ENCODE peak calls at places on chromosomes 12 and 14, in seven cellular contexts. One of them, this sample, is unnamed.

GRCh38 chr14:96362071-96362964 is 823 bp downstream of the ATG2B start:
- DNase-seq in H9: no peak
- DNase-seq in SK-N-SH: peak
- DNase-seq in endothelial cell: no peak
- DNase-seq in A549: peak
- DNase-seq in choroid plexus epithelial cell: peak
- DNase-seq in left lung: peak
- DNase-seq in this sample: peak

GRCh38 chr12:12441891-12442461 is 85.1 kb downstream of the BORCS5 start:
- DNase-seq in endothelial cell: no peak
- DNase-seq in left lung: no peak
- DNase-seq in SK-N-SH: no peak
- DNase-seq in A549: no peak
- DNase-seq in H9: no peak
- DNase-seq in choroid plexus epithelial cell: peak
- DNase-seq in this sample: peak

GRCh38 chr14:21860172-21860571 is 186.6 kb upstream of the OR4E1 start:
- DNase-seq in SK-N-SH: peak
- DNase-seq in H9: peak
- DNase-seq in endothelial cell: peak
- DNase-seq in choroid plexus epithelial cell: peak
- DNase-seq in A549: peak
- DNase-seq in left lung: no peak
- DNase-seq in this sample: no peak

GRCh38 chr14:74179775-74180354 is 59.4 kb upstream of the VSX2 start:
- DNase-seq in endothelial cell: no peak
- DNase-seq in A549: no peak
- DNase-seq in SK-N-SH: no peak
- DNase-seq in left lung: no peak
- DNase-seq in H9: no peak
- DNase-seq in choroid plexus epithelial cell: no peak
- DNase-seq in this sample: no peak

GRCh38 chr12:67650528-67651379 is 2.2 kb downstream of the DYRK2 start:
- DNase-seq in choroid plexus epithelial cell: no peak
- DNase-seq in H9: no peak
- DNase-seq in SK-N-SH: no peak
- DNase-seq in left lung: no peak
- DNase-seq in A549: peak
- DNase-seq in endothelial cell: no peak
- DNase-seq in this sample: no peak

GRCh38 chr12:58176296-58176869 is 235.0 kb downstream of the ATP23 start:
- DNase-seq in SK-N-SH: peak
- DNase-seq in H9: peak
- DNase-seq in choroid plexus epithelial cell: peak
- DNase-seq in left lung: no peak
- DNase-seq in endothelial cell: peak
- DNase-seq in A549: peak
- DNase-seq in this sample: no peak

GRCh38 chr14:100072783-100073346 is 7.6 kb downstream of the EVL start:
- DNase-seq in choroid plexus epithelial cell: peak
- DNase-seq in H9: no peak
- DNase-seq in A549: no peak
- DNase-seq in left lung: peak
- DNase-seq in SK-N-SH: no peak
- DNase-seq in endothelial cell: no peak
- DNase-seq in this sample: no peak

GRCh38 chr14:75434557-75435248 is 6.9 kb downstream of the JDP2 start:
- DNase-seq in left lung: no peak
- DNase-seq in H9: peak
- DNase-seq in choroid plexus epithelial cell: no peak
- DNase-seq in SK-N-SH: peak
- DNase-seq in A549: no peak
- DNase-seq in endothelial cell: no peak
- DNase-seq in this sample: no peak

GRCh38 chr12:79083181-79083580 is 218.6 kb downstream of the SYT1 start:
- DNase-seq in A549: no peak
- DNase-seq in H9: no peak
- DNase-seq in endothelial cell: no peak
- DNase-seq in choroid plexus epithelial cell: peak
- DNase-seq in SK-N-SH: no peak
- DNase-seq in left lung: no peak
- DNase-seq in this sample: no peak

GRCh38 chr12:7269273-7269672 is 34.6 kb upstream of the ACSM4 start:
- DNase-seq in choroid plexus epithelial cell: peak
- DNase-seq in endothelial cell: no peak
- DNase-seq in H9: no peak
- DNase-seq in SK-N-SH: no peak
- DNase-seq in A549: no peak
- DNase-seq in left lung: no peak
- DNase-seq in this sample: no peak

GRCh38 chr14:39102265-39102968 is 618 bp downstream of the SEC23A start:
- DNase-seq in choroid plexus epithelial cell: peak
- DNase-seq in A549: peak
- DNase-seq in endothelial cell: no peak
- DNase-seq in left lung: no peak
- DNase-seq in H9: no peak
- DNase-seq in SK-N-SH: no peak
- DNase-seq in this sample: peak

GRCh38 chr12:91133871-91134270 is 22.6 kb upstream of the LUM start:
- DNase-seq in left lung: no peak
- DNase-seq in choroid plexus epithelial cell: peak
- DNase-seq in SK-N-SH: no peak
- DNase-seq in endothelial cell: no peak
- DNase-seq in A549: no peak
- DNase-seq in H9: no peak
- DNase-seq in this sample: peak

GRCh38 chr12:106446429-106447092 is 89.0 kb downstream of the POLR3B start:
- DNase-seq in H9: no peak
- DNase-seq in endothelial cell: no peak
- DNase-seq in SK-N-SH: no peak
- DNase-seq in choroid plexus epithelial cell: no peak
- DNase-seq in left lung: no peak
- DNase-seq in A549: no peak
- DNase-seq in this sample: no peak

GRCh38 chr14:99735189-99736135 is 51.4 kb downstream of the CYP46A1 start:
- DNase-seq in left lung: peak
- DNase-seq in endothelial cell: no peak
- DNase-seq in choroid plexus epithelial cell: no peak
- DNase-seq in A549: no peak
- DNase-seq in SK-N-SH: no peak
- DNase-seq in H9: no peak
- DNase-seq in this sample: no peak

GRCh38 chr14:50061664-50062437 is 54.5 kb downstream of the VCPKMT start:
- DNase-seq in SK-N-SH: peak
- DNase-seq in left lung: no peak
- DNase-seq in H9: no peak
- DNase-seq in choroid plexus epithelial cell: peak
- DNase-seq in endothelial cell: peak
- DNase-seq in A549: no peak
- DNase-seq in this sample: peak

GRCh38 chr12:3199551-3200031 is 122.4 kb downstream of the TSPAN9 start:
- DNase-seq in choroid plexus epithelial cell: peak
- DNase-seq in endothelial cell: peak
- DNase-seq in A549: no peak
- DNase-seq in SK-N-SH: peak
- DNase-seq in left lung: no peak
- DNase-seq in H9: no peak
- DNase-seq in this sample: no peak

GRCh38 chr12:118790578-118790977 is 190.8 kb upstream of the SRRM4 start:
- DNase-seq in SK-N-SH: no peak
- DNase-seq in A549: no peak
- DNase-seq in choroid plexus epithelial cell: no peak
- DNase-seq in left lung: no peak
- DNase-seq in H9: no peak
- DNase-seq in endothelial cell: no peak
- DNase-seq in this sample: no peak

GRCh38 chr12:72000969-72001648 is 62.5 kb downstream of the TPH2 start:
- DNase-seq in choroid plexus epithelial cell: no peak
- DNase-seq in endothelial cell: no peak
- DNase-seq in left lung: no peak
- DNase-seq in SK-N-SH: no peak
- DNase-seq in A549: no peak
- DNase-seq in H9: no peak
- DNase-seq in this sample: no peak

GRCh38 chr12:124456652-124457152 is 110.7 kb downstream of the NCOR2 start:
- DNase-seq in choroid plexus epithelial cell: no peak
- DNase-seq in A549: no peak
- DNase-seq in SK-N-SH: no peak
- DNase-seq in left lung: peak
- DNase-seq in H9: no peak
- DNase-seq in endothelial cell: peak
- DNase-seq in this sample: no peak

GRCh38 chr14:94498215-94498614 is 11.1 kb downstream of the SERPINA12 start:
- DNase-seq in H9: no peak
- DNase-seq in endothelial cell: no peak
- DNase-seq in choroid plexus epithelial cell: no peak
- DNase-seq in A549: no peak
- DNase-seq in left lung: no peak
- DNase-seq in SK-N-SH: no peak
- DNase-seq in this sample: no peak

GRCh38 chr12:50764861-50765324 is 992 bp downstream of the ATF1 start:
- DNase-seq in endothelial cell: no peak
- DNase-seq in A549: peak
- DNase-seq in choroid plexus epithelial cell: peak
- DNase-seq in left lung: no peak
- DNase-seq in SK-N-SH: peak
- DNase-seq in H9: no peak
- DNase-seq in this sample: peak

GRCh38 chr12:110317921-110318320 is 36.9 kb downstream of the ATP2A2 start:
- DNase-seq in left lung: no peak
- DNase-seq in A549: no peak
- DNase-seq in endothelial cell: no peak
- DNase-seq in SK-N-SH: no peak
- DNase-seq in H9: no peak
- DNase-seq in choroid plexus epithelial cell: peak
- DNase-seq in this sample: peak

GRCh38 chr12:110316861-110317260 is 35.8 kb downstream of the ATP2A2 start:
- DNase-seq in H9: no peak
- DNase-seq in SK-N-SH: no peak
- DNase-seq in left lung: no peak
- DNase-seq in endothelial cell: no peak
- DNase-seq in choroid plexus epithelial cell: peak
- DNase-seq in A549: no peak
- DNase-seq in this sample: peak

DNA sequence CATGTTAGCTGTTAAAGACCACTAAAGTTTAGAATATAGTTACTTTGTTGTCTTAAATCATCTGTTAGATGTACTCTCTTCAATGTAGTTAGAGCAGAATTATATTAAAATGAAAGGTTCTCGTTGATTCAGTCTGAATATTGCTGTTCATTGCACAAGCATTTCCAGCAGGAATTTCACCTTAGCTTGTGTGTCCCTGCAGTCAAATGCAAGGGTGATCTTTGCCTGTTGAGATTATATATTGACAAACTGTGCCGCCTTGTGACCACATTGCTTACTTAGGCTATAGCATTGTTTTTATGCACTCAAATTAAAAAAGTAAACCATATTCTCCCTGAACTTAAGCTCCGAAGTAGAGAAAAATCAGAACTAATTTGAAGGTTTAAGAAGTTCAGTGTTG is 39.5 kb downstream of the ATP2A2 start:
- DNase-seq in A549: no peak
- DNase-seq in endothelial cell: no peak
- DNase-seq in left lung: no peak
- DNase-seq in choroid plexus epithelial cell: no peak
- DNase-seq in H9: no peak
- DNase-seq in SK-N-SH: no peak
- DNase-seq in this sample: no peak
- TF ChIP-seq CTCF in A549: no peak
- TF ChIP-seq CTCF in endothelial cell: no peak
- TF ChIP-seq CTCF in left lung: no peak
- TF ChIP-seq CTCF in choroid plexus epithelial cell: no peak
- TF ChIP-seq CTCF in H9: no peak
- TF ChIP-seq CTCF in SK-N-SH: no peak
- TF ChIP-seq CTCF in this sample: no peak

DNA sequence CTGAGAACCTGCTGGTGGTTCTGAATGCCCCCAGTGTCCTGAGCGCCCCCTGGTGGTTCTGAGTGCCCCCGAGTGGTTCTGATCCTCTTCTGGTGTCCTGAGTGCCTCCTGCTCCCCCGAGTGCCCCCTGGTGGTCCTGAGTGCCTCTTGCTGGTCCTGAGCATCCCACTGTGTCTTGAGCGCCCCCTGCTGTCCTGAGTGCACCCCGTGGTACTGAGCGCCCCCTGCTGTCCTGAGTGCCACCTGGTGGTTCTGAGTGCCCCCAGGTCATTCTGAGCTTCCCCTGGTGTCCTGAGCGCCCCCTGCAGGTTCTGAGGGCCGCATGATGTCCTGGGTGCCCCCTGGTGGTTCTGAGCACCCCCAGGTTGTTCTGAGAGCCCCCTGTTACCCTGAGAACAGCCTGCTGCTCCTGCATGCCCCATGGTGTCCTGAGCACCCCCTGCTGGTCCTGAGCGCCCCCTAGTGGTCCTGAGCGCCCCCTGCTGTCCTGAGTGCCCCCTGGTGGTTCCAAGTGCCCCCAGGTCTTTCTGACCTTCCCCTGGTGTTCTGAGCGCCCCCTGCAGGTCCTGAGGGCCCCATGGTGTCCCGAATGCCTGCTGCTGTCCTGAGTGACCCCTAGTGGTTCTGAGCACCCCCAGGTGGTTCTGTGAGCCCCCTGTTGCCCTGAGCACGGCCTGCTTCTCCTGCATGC is 1165.4 kb downstream of the TMEM121 start:
- DNase-seq in A549: no peak
- DNase-seq in choroid plexus epithelial cell: no peak
- DNase-seq in H9: no peak
- DNase-seq in left lung: peak
- DNase-seq in SK-N-SH: peak
- DNase-seq in endothelial cell: no peak
- DNase-seq in this sample: no peak
- TF ChIP-seq CTCF in A549: no peak
- TF ChIP-seq CTCF in choroid plexus epithelial cell: peak
- TF ChIP-seq CTCF in H9: peak
- TF ChIP-seq CTCF in left lung: peak
- TF ChIP-seq CTCF in SK-N-SH: peak
- TF ChIP-seq CTCF in endothelial cell: peak
- TF ChIP-seq CTCF in this sample: peak

DNA sequence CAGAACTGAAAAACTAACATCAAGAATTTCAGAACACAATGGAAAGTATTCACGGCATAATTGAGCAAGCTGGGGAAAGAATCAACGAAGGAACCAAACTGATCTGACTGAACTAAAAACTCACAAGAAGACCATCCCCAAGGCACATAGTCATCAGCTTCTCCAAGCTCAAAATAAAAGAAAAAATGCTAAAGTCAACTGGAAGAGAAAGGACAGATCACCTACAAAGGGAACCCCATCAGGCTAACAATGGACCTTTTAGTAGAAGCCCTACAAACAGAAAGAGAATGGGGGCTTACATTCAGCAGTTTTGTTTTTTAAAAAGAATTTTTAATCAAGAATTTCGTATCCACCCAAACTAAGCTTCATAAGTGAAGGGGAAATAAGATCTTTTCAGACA is 11.7 kb downstream of the TAS2R50 start:
- DNase-seq in left lung: no peak
- DNase-seq in H9: no peak
- DNase-seq in endothelial cell: no peak
- DNase-seq in SK-N-SH: no peak
- DNase-seq in A549: no peak
- DNase-seq in choroid plexus epithelial cell: no peak
- DNase-seq in this sample: no peak
- TF ChIP-seq CTCF in left lung: no peak
- TF ChIP-seq CTCF in H9: no peak
- TF ChIP-seq CTCF in endothelial cell: no peak
- TF ChIP-seq CTCF in SK-N-SH: no peak
- TF ChIP-seq CTCF in A549: no peak
- TF ChIP-seq CTCF in choroid plexus epithelial cell: no peak
- TF ChIP-seq CTCF in this sample: no peak

GRCh38 chr12:69291278-69291593 is 51.9 kb downstream of the CPSF6 start:
- DNase-seq in endothelial cell: no peak
- DNase-seq in H9: no peak
- DNase-seq in choroid plexus epithelial cell: no peak
- DNase-seq in A549: no peak
- DNase-seq in SK-N-SH: no peak
- DNase-seq in left lung: no peak
- DNase-seq in this sample: no peak
- TF ChIP-seq CTCF in endothelial cell: peak
- TF ChIP-seq CTCF in H9: no peak
- TF ChIP-seq CTCF in choroid plexus epithelial cell: no peak
- TF ChIP-seq CTCF in A549: peak
- TF ChIP-seq CTCF in SK-N-SH: peak
- TF ChIP-seq CTCF in left lung: no peak
- TF ChIP-seq CTCF in this sample: peak